ENCODE peak calls at places on chromosomes 13 and 19, in seven cellular contexts. One of them, this sample, is unnamed.

GRCh38 chr19:17424743-17425365 is 5.0 kb downstream of the MVB12A start:
- DNase-seq in transverse colon: no peak
- DNase-seq in A549: peak; percentile 34
- DNase-seq in thyroid gland: peak; percentile 35
- DNase-seq in breast epithelium: no peak
- DNase-seq in AG10803: no peak
- DNase-seq in tibial artery: no peak
- DNase-seq in this sample: no peak

GRCh38 chr19:48728882-48729645 is 9.5 kb upstream of the MAMSTR start:
- DNase-seq in breast epithelium: no peak
- DNase-seq in A549: no peak
- DNase-seq in AG10803: peak; percentile 33
- DNase-seq in thyroid gland: peak; percentile 40
- DNase-seq in tibial artery: no peak
- DNase-seq in transverse colon: no peak
- DNase-seq in this sample: no peak

GRCh38 chr13:37225414-37226047 is 120.1 kb upstream of the CSNK1A1L start:
- DNase-seq in breast epithelium: no peak
- DNase-seq in tibial artery: no peak
- DNase-seq in AG10803: peak; percentile 44
- DNase-seq in A549: no peak
- DNase-seq in thyroid gland: no peak
- DNase-seq in transverse colon: no peak
- DNase-seq in this sample: no peak

GRCh38 chr13:41905600-41906254 is 55.2 kb downstream of the VWA8 start:
- DNase-seq in tibial artery: no peak
- DNase-seq in A549: peak; percentile 52
- DNase-seq in thyroid gland: no peak
- DNase-seq in transverse colon: no peak
- DNase-seq in AG10803: peak; percentile 36
- DNase-seq in breast epithelium: no peak
- DNase-seq in this sample: no peak

GRCh38 chr13:20608438-20609020 is 41.6 kb downstream of the IFT88 start:
- DNase-seq in A549: no peak
- DNase-seq in AG10803: no peak
- DNase-seq in tibial artery: no peak
- DNase-seq in transverse colon: no peak
- DNase-seq in thyroid gland: peak; percentile 35
- DNase-seq in breast epithelium: no peak
- DNase-seq in this sample: no peak

GRCh38 chr19:58040751-58041525 is 7.1 kb downstream of the ZSCAN1 start:
- DNase-seq in AG10803: no peak
- DNase-seq in breast epithelium: no peak
- DNase-seq in tibial artery: no peak
- DNase-seq in A549: no peak
- DNase-seq in thyroid gland: no peak
- DNase-seq in transverse colon: no peak
- DNase-seq in this sample: no peak

GRCh38 chr19:51407631-51408131 is 9.8 kb downstream of the SIGLEC10 start:
- DNase-seq in AG10803: peak; percentile 16
- DNase-seq in transverse colon: peak; percentile 37
- DNase-seq in breast epithelium: no peak
- DNase-seq in thyroid gland: no peak
- DNase-seq in tibial artery: no peak
- DNase-seq in A549: peak; percentile 72
- DNase-seq in this sample: no peak

GRCh38 chr19:17235618-17236413 is 9.8 kb downstream of the OCEL1 start:
- DNase-seq in thyroid gland: peak; percentile 83
- DNase-seq in breast epithelium: peak; percentile 50
- DNase-seq in AG10803: peak; percentile 64
- DNase-seq in tibial artery: peak; percentile 83
- DNase-seq in transverse colon: peak; percentile 80
- DNase-seq in A549: peak; percentile 88
- DNase-seq in this sample: no peak

GRCh38 chr13:41465965-41466364 is 8.6 kb downstream of the RGCC start:
- DNase-seq in A549: no peak
- DNase-seq in breast epithelium: no peak
- DNase-seq in tibial artery: no peak
- DNase-seq in thyroid gland: no peak
- DNase-seq in AG10803: no peak
- DNase-seq in transverse colon: no peak
- DNase-seq in this sample: no peak

GRCh38 chr13:63609574-63609973 is 2193.9 kb upstream of the PCDH20 start:
- DNase-seq in transverse colon: no peak
- DNase-seq in tibial artery: no peak
- DNase-seq in thyroid gland: no peak
- DNase-seq in AG10803: no peak
- DNase-seq in breast epithelium: no peak
- DNase-seq in A549: no peak
- DNase-seq in this sample: no peak

GRCh38 chr19:16714702-16715294 is 4.8 kb upstream of the NWD1 start:
- DNase-seq in AG10803: peak; percentile 19
- DNase-seq in A549: peak; percentile 52
- DNase-seq in breast epithelium: peak; percentile 40
- DNase-seq in tibial artery: peak; percentile 67
- DNase-seq in transverse colon: peak; percentile 72
- DNase-seq in thyroid gland: peak; percentile 24
- DNase-seq in this sample: no peak

GRCh38 chr13:85283408-85283807 is 515.8 kb downstream of the SLITRK6 start:
- DNase-seq in breast epithelium: no peak
- DNase-seq in transverse colon: no peak
- DNase-seq in A549: no peak
- DNase-seq in tibial artery: no peak
- DNase-seq in thyroid gland: no peak
- DNase-seq in AG10803: no peak
- DNase-seq in this sample: no peak

GRCh38 chr13:49454388-49455015 is 10.4 kb downstream of the SETDB2 start:
- DNase-seq in transverse colon: no peak
- DNase-seq in breast epithelium: no peak
- DNase-seq in tibial artery: no peak
- DNase-seq in thyroid gland: no peak
- DNase-seq in A549: no peak
- DNase-seq in AG10803: peak; percentile 70
- DNase-seq in this sample: no peak

GRCh38 chr13:49457221-49457620 is 13.1 kb downstream of the SETDB2 start:
- DNase-seq in A549: no peak
- DNase-seq in AG10803: peak; percentile 71
- DNase-seq in breast epithelium: no peak
- DNase-seq in thyroid gland: no peak
- DNase-seq in transverse colon: no peak
- DNase-seq in tibial artery: no peak
- DNase-seq in this sample: no peak

GRCh38 chr13:49455016-49455398 is 10.9 kb downstream of the SETDB2 start:
- DNase-seq in thyroid gland: no peak
- DNase-seq in breast epithelium: no peak
- DNase-seq in tibial artery: no peak
- DNase-seq in A549: no peak
- DNase-seq in AG10803: no peak
- DNase-seq in transverse colon: no peak
- DNase-seq in this sample: no peak

GRCh38 chr13:49453465-49453864 is 9.4 kb downstream of the SETDB2 start:
- DNase-seq in A549: no peak
- DNase-seq in transverse colon: no peak
- DNase-seq in tibial artery: no peak
- DNase-seq in thyroid gland: no peak
- DNase-seq in breast epithelium: no peak
- DNase-seq in AG10803: no peak
- DNase-seq in this sample: no peak

DNA sequence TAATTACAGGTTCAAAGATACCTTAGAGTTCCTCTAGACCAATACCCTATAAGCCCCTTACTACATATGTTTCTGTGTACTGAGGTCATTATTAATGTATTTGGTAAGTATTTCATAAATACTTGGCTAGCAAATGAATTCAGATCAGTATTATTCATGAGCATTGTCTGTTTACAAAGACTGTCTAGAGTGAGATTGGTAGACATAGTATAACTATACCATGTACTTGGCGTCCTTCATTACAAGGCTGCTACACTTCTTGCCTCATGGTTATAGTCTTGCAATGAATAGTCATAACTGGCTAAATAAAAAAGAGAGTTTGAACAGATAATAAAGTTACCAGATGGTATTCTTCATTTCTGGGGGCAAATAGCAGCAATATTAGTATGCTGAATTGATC is 12.1 kb downstream of the SETDB2 start:
- DNase-seq in transverse colon: no peak
- DNase-seq in A549: no peak
- DNase-seq in thyroid gland: no peak
- DNase-seq in AG10803: no peak
- DNase-seq in breast epithelium: no peak
- DNase-seq in tibial artery: no peak
- DNase-seq in this sample: no peak
- H3K4me3 ChIP-seq in transverse colon: no peak overlapping the region
- H3K4me3 ChIP-seq in A549: no peak overlapping the region
- H3K4me3 ChIP-seq in thyroid gland: no peak overlapping the region
- H3K4me3 ChIP-seq in AG10803: no peak overlapping the region
- H3K4me3 ChIP-seq in breast epithelium: no peak overlapping the region
- H3K4me3 ChIP-seq in tibial artery: no peak overlapping the region
- H3K4me3 ChIP-seq in this sample: no peak overlapping the region

DNA sequence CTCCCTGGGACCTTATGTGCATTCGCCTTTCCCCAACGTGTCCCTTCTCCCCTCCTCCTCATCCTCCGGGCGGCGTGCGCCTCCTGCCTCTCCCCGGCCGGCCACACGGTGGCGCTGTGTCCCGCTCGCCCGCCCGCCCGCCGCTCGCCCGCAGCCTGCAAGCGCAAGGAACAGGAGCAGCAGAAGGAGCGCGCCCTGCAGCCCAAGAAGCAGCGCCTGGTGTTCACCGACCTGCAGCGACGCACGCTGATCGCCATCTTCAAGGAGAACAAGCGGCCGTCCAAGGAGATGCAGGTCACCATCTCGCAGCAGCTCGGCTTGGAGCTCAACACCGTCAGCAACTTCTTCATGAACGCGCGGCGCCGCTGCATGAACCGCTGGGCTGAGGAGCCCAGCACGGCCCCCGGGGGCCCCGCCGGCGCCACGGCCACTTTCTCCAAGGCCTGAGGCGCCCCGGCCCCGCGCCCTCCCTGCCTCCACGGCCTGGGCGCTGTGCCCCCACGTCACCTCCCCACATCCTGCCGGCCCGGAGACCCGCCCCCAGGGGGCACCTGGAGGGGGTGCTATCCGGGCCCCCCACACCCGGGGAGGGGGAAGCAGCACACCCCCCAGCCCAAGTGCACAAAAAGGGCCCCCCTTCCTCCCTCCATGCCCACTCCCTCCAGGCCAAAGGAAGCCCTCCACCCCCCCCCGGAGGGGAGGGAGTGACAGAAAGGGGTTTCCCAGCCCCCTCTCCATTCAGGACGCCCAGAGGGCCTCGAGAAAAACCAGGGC is 21.9 kb downstream of the ONECUT3 start:
- DNase-seq in tibial artery: no peak
- DNase-seq in transverse colon: no peak
- DNase-seq in thyroid gland: no peak
- DNase-seq in breast epithelium: no peak
- DNase-seq in AG10803: no peak
- DNase-seq in A549: no peak
- DNase-seq in this sample: no peak
- TF ChIP-seq CTCF in tibial artery: no peak
- TF ChIP-seq CTCF in transverse colon: peak; percentile 40
- TF ChIP-seq CTCF in thyroid gland: no peak
- TF ChIP-seq CTCF in breast epithelium: peak; percentile 13
- TF ChIP-seq CTCF in AG10803: peak; percentile 11
- TF ChIP-seq CTCF in A549: peak; percentile 15
- TF ChIP-seq CTCF in this sample: no peak

GRCh38 chr19:1471514-1472107 is 7.4 kb downstream of the C19orf25 start:
- DNase-seq in transverse colon: no peak
- DNase-seq in breast epithelium: no peak
- DNase-seq in AG10803: no peak
- DNase-seq in thyroid gland: no peak
- DNase-seq in A549: no peak
- DNase-seq in tibial artery: no peak
- DNase-seq in this sample: no peak
- H3K4me3 ChIP-seq in transverse colon: peak overlapping the region; percentile 45
- H3K4me3 ChIP-seq in breast epithelium: peak overlapping the region; percentile 49
- H3K4me3 ChIP-seq in AG10803: no peak overlapping the region
- H3K4me3 ChIP-seq in thyroid gland: no peak overlapping the region
- H3K4me3 ChIP-seq in A549: no peak overlapping the region
- H3K4me3 ChIP-seq in tibial artery: no peak overlapping the region
- H3K4me3 ChIP-seq in this sample: no peak overlapping the region

GRCh38 chr13:107678075-107678689 is 537.2 kb downstream of the LIG4 start:
- DNase-seq in thyroid gland: no peak
- DNase-seq in AG10803: peak; percentile 11
- DNase-seq in A549: no peak
- DNase-seq in tibial artery: no peak
- DNase-seq in transverse colon: no peak
- DNase-seq in breast epithelium: no peak
- DNase-seq in this sample: no peak
- TF ChIP-seq CTCF in thyroid gland: no peak
- TF ChIP-seq CTCF in AG10803: peak; percentile 31
- TF ChIP-seq CTCF in A549: no peak
- TF ChIP-seq CTCF in tibial artery: no peak
- TF ChIP-seq CTCF in transverse colon: no peak
- TF ChIP-seq CTCF in breast epithelium: no peak
- TF ChIP-seq CTCF in this sample: no peak

GRCh38 chr19:19160489-19161035 is 9.5 kb downstream of the MEF2B start:
- DNase-seq in breast epithelium: no peak
- DNase-seq in A549: no peak
- DNase-seq in thyroid gland: no peak
- DNase-seq in transverse colon: peak; percentile 48
- DNase-seq in AG10803: no peak
- DNase-seq in tibial artery: no peak
- DNase-seq in this sample: no peak
- H3K4me3 ChIP-seq in breast epithelium: no peak overlapping the region
- H3K4me3 ChIP-seq in A549: no peak overlapping the region
- H3K4me3 ChIP-seq in thyroid gland: no peak overlapping the region
- H3K4me3 ChIP-seq in transverse colon: no peak overlapping the region
- H3K4me3 ChIP-seq in AG10803: no peak overlapping the region
- H3K4me3 ChIP-seq in tibial artery: no peak overlapping the region
- H3K4me3 ChIP-seq in this sample: no peak overlapping the region

GRCh38 chr19:45151821-45152503 is 8.8 kb downstream of the NKPD1 start:
- DNase-seq in AG10803: no peak
- DNase-seq in breast epithelium: no peak
- DNase-seq in thyroid gland: no peak
- DNase-seq in tibial artery: no peak
- DNase-seq in A549: no peak
- DNase-seq in transverse colon: no peak
- DNase-seq in this sample: no peak
- TF ChIP-seq CTCF in AG10803: no peak
- TF ChIP-seq CTCF in breast epithelium: no peak
- TF ChIP-seq CTCF in thyroid gland: no peak
- TF ChIP-seq CTCF in tibial artery: no peak
- TF ChIP-seq CTCF in A549: no peak
- TF ChIP-seq CTCF in transverse colon: no peak
- TF ChIP-seq CTCF in this sample: no peak

DNA sequence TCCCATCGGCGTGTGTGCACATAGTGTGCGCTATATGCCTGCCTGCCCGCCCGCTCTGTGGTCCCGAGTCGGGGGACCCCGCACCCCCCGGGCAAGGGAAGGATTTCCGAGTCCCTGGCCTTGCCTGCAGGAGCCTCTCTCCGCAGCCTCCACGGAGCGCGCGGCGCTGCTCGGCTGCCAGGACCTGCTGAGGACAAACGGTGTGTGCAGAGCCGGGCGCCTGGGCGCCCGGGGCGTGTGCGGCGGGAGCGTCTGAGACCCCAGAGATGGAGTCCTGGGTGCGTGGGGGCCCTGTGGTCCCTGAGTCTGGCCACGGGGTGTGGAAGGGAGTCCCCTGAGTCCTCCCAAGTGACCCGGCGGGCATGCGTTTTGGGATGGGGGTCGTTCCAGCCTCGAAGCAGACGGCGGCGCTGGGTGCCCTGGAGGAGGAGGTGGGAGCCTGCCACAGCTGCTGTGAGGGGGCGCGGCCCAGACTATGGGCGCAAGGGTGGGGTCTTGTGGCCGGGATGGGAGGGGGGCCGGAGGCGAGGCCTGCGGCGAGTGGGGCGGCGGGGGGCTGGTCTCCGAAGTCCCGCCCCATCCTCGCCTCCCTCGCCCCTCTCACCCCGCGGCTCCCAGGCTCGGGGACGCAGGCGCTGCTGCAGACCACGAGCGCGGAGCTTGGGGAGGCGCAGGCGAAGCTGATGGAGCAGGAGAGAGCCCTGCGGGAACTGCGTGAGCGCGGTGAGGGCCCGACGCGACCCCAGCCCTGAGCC is 25.3 kb downstream of the CLEC4M start:
- DNase-seq in thyroid gland: no peak
- DNase-seq in tibial artery: no peak
- DNase-seq in AG10803: no peak
- DNase-seq in breast epithelium: no peak
- DNase-seq in A549: no peak
- DNase-seq in transverse colon: no peak
- DNase-seq in this sample: no peak
- H3K4me3 ChIP-seq in thyroid gland: no peak overlapping the region
- H3K4me3 ChIP-seq in tibial artery: no peak overlapping the region
- H3K4me3 ChIP-seq in AG10803: no peak overlapping the region
- H3K4me3 ChIP-seq in breast epithelium: no peak overlapping the region
- H3K4me3 ChIP-seq in A549: no peak overlapping the region
- H3K4me3 ChIP-seq in transverse colon: no peak overlapping the region
- H3K4me3 ChIP-seq in this sample: no peak overlapping the region

This sample was measured in lower leg skin.